ENCODE peak calls at places on chromosomes 7 and 10, in nine cellular contexts. Y is CD4-positive, alpha-beta T cell; K is NAMALWA; M is CD8-positive, alpha-beta T cell; Q is HT-29; O is substantia nigra; Z is head of caudate nucleus; P is renal cortical epithelial cell; V is amygdala. W is an unnamed sample.
A peak's percentile ranks its signal among the peaks of the same experiment; 100 is the strongest.

GRCh38 chr10:30818010-30818660 is 188.6 kb upstream of the LYZL2 start:
- DNase-seq in Y (no peak), K (no peak), M (no peak), Q (no peak), O (no peak), Z (no peak), P (peak; percentile 88), V (no peak), W (peak; percentile 63)

GRCh38 chr7:84081973-84082522 is 112.5 kb downstream of the SEMA3A start:
- DNase-seq in Y (no peak), K (no peak), M (no peak), Q (no peak), O (no peak), Z (no peak), P (no peak), V (no peak), W (no peak)

GRCh38 chr7:108561047-108561619 is 8.4 kb downstream of the THAP5 start:
- DNase-seq in Y (no peak), K (no peak), M (no peak), Q (no peak), O (no peak), Z (no peak), P (peak; percentile 8), V (no peak), W (no peak)

GRCh38 chr7:43933902-43934560 is 7.8 kb downstream of the UBE2D4 start:
- DNase-seq in Y (no peak), K (no peak), M (no peak), Q (no peak), O (no peak), Z (no peak), P (no peak), V (no peak), W (no peak)

GRCh38 chr7:2417981-2418481 is 14.6 kb downstream of the CHST12 start:
- DNase-seq in Y (no peak), K (no peak), M (peak; percentile 30), Q (peak; percentile 31), O (no peak), Z (peak; percentile 69), P (peak; percentile 36), V (no peak), W (no peak)

GRCh38 chr7:57361406-57361805 is 88.6 kb upstream of the ZNF716 start:
- DNase-seq in Y (no peak), K (no peak), M (no peak), Q (no peak), O (no peak), Z (no peak), P (no peak), V (no peak), W (no peak)

GRCh38 chr7:156768698-156769472 is 124.1 kb downstream of the LMBR1 start:
- DNase-seq in Y (no peak), K (no peak), M (no peak), Q (no peak), O (no peak), Z (no peak), P (peak; percentile 2), V (no peak), W (no peak)

GRCh38 chr10:61943699-61944444 is 42.4 kb downstream of the ARID5B start:
- DNase-seq in Y (no peak), K (peak; percentile 82), M (no peak), Q (peak; percentile 81), O (no peak), Z (peak; percentile 10), P (peak; percentile 69), V (no peak), W (peak; percentile 36)

GRCh38 chr7:95609277-95609971 is 13.1 kb upstream of the PDK4 start:
- DNase-seq in Y (no peak), K (no peak), M (no peak), Q (peak; percentile 75), O (no peak), Z (peak; percentile 24), P (peak; percentile 86), V (no peak), W (peak; percentile 62)